ENCODE peak calls at places on chromosomes 13 and 19, in nine cellular contexts. One of them, this sample, is unnamed.

GRCh38 chr19:42286349-42287016 is 15.4 kb upstream of the PRR19 start:
- DNase-seq in H9: peak
- DNase-seq in HEK293T: no peak
- DNase-seq in stromal cell of bone marrow: no peak
- DNase-seq in T-helper 2 cell: no peak
- DNase-seq in activated gamma-delta T cell treated with anti-CD3 and anti-CD28 coated beads, Interleukin-2, amount 50 U/mL, for 16 hours: no peak
- DNase-seq in stimulated activated CD4-positive, alpha-beta T cell treated with anti-CD3 and anti-CD28 coated beads, Interleukin-2, amount 100 ng/mL, for 24 hours: no peak
- DNase-seq in germinal center: no peak
- DNase-seq in hepatic stellate cell: peak
- DNase-seq in this sample: no peak

GRCh38 chr13:54232700-54233099 is 1204.1 kb downstream of the OLFM4 start:
- DNase-seq in germinal center: no peak
- DNase-seq in stimulated activated CD4-positive, alpha-beta T cell treated with anti-CD3 and anti-CD28 coated beads, Interleukin-2, amount 100 ng/mL, for 24 hours: no peak
- DNase-seq in H9: no peak
- DNase-seq in hepatic stellate cell: no peak
- DNase-seq in T-helper 2 cell: no peak
- DNase-seq in HEK293T: peak
- DNase-seq in activated gamma-delta T cell treated with anti-CD3 and anti-CD28 coated beads, Interleukin-2, amount 50 U/mL, for 16 hours: no peak
- DNase-seq in stromal cell of bone marrow: no peak
- DNase-seq in this sample: no peak

GRCh38 chr13:27667946-27668345 is 46.3 kb downstream of the POLR1D start:
- DNase-seq in germinal center: no peak
- DNase-seq in stromal cell of bone marrow: no peak
- DNase-seq in activated gamma-delta T cell treated with anti-CD3 and anti-CD28 coated beads, Interleukin-2, amount 50 U/mL, for 16 hours: no peak
- DNase-seq in T-helper 2 cell: no peak
- DNase-seq in stimulated activated CD4-positive, alpha-beta T cell treated with anti-CD3 and anti-CD28 coated beads, Interleukin-2, amount 100 ng/mL, for 24 hours: no peak
- DNase-seq in hepatic stellate cell: peak
- DNase-seq in H9: no peak
- DNase-seq in HEK293T: no peak
- DNase-seq in this sample: no peak

GRCh38 chr13:100176781-100177389 is 88.0 kb downstream of the PCCA start:
- DNase-seq in activated gamma-delta T cell treated with anti-CD3 and anti-CD28 coated beads, Interleukin-2, amount 50 U/mL, for 16 hours: no peak
- DNase-seq in hepatic stellate cell: no peak
- DNase-seq in germinal center: no peak
- DNase-seq in stromal cell of bone marrow: peak
- DNase-seq in stimulated activated CD4-positive, alpha-beta T cell treated with anti-CD3 and anti-CD28 coated beads, Interleukin-2, amount 100 ng/mL, for 24 hours: no peak
- DNase-seq in T-helper 2 cell: no peak
- DNase-seq in HEK293T: peak
- DNase-seq in H9: no peak
- DNase-seq in this sample: no peak

GRCh38 chr19:33394006-33394722 is 20.7 kb downstream of the CEBPG start:
- DNase-seq in H9: no peak
- DNase-seq in stimulated activated CD4-positive, alpha-beta T cell treated with anti-CD3 and anti-CD28 coated beads, Interleukin-2, amount 100 ng/mL, for 24 hours: no peak
- DNase-seq in stromal cell of bone marrow: peak
- DNase-seq in HEK293T: no peak
- DNase-seq in activated gamma-delta T cell treated with anti-CD3 and anti-CD28 coated beads, Interleukin-2, amount 50 U/mL, for 16 hours: no peak
- DNase-seq in hepatic stellate cell: peak
- DNase-seq in T-helper 2 cell: no peak
- DNase-seq in germinal center: no peak
- DNase-seq in this sample: no peak

GRCh38 chr13:43269037-43269476 is 245.7 kb downstream of the DNAJC15 start:
- DNase-seq in stromal cell of bone marrow: peak
- DNase-seq in activated gamma-delta T cell treated with anti-CD3 and anti-CD28 coated beads, Interleukin-2, amount 50 U/mL, for 16 hours: no peak
- DNase-seq in H9: no peak
- DNase-seq in stimulated activated CD4-positive, alpha-beta T cell treated with anti-CD3 and anti-CD28 coated beads, Interleukin-2, amount 100 ng/mL, for 24 hours: no peak
- DNase-seq in T-helper 2 cell: no peak
- DNase-seq in germinal center: no peak
- DNase-seq in hepatic stellate cell: peak
- DNase-seq in HEK293T: no peak
- DNase-seq in this sample: no peak

GRCh38 chr19:36604656-36605100 is 435 bp upstream of the ZNF382 start:
- DNase-seq in stromal cell of bone marrow: no peak
- DNase-seq in stimulated activated CD4-positive, alpha-beta T cell treated with anti-CD3 and anti-CD28 coated beads, Interleukin-2, amount 100 ng/mL, for 24 hours: peak
- DNase-seq in HEK293T: peak
- DNase-seq in activated gamma-delta T cell treated with anti-CD3 and anti-CD28 coated beads, Interleukin-2, amount 50 U/mL, for 16 hours: peak
- DNase-seq in hepatic stellate cell: peak
- DNase-seq in germinal center: peak
- DNase-seq in H9: peak
- DNase-seq in T-helper 2 cell: peak
- DNase-seq in this sample: peak

GRCh38 chr13:80337706-80338105 is 3.2 kb downstream of the SPRY2 start:
- DNase-seq in H9: no peak
- DNase-seq in stromal cell of bone marrow: no peak
- DNase-seq in activated gamma-delta T cell treated with anti-CD3 and anti-CD28 coated beads, Interleukin-2, amount 50 U/mL, for 16 hours: no peak
- DNase-seq in T-helper 2 cell: no peak
- DNase-seq in stimulated activated CD4-positive, alpha-beta T cell treated with anti-CD3 and anti-CD28 coated beads, Interleukin-2, amount 100 ng/mL, for 24 hours: no peak
- DNase-seq in hepatic stellate cell: no peak
- DNase-seq in HEK293T: no peak
- DNase-seq in germinal center: no peak
- DNase-seq in this sample: no peak

GRCh38 chr19:4639531-4640246 is 373 bp downstream of the TNFAIP8L1 start:
- DNase-seq in activated gamma-delta T cell treated with anti-CD3 and anti-CD28 coated beads, Interleukin-2, amount 50 U/mL, for 16 hours: no peak
- DNase-seq in H9: no peak
- DNase-seq in HEK293T: no peak
- DNase-seq in stromal cell of bone marrow: no peak
- DNase-seq in T-helper 2 cell: no peak
- DNase-seq in stimulated activated CD4-positive, alpha-beta T cell treated with anti-CD3 and anti-CD28 coated beads, Interleukin-2, amount 100 ng/mL, for 24 hours: no peak
- DNase-seq in germinal center: peak
- DNase-seq in hepatic stellate cell: no peak
- DNase-seq in this sample: no peak

GRCh38 chr13:110238795-110239194 is 68.2 kb downstream of the COL4A1 start:
- DNase-seq in stimulated activated CD4-positive, alpha-beta T cell treated with anti-CD3 and anti-CD28 coated beads, Interleukin-2, amount 100 ng/mL, for 24 hours: no peak
- DNase-seq in activated gamma-delta T cell treated with anti-CD3 and anti-CD28 coated beads, Interleukin-2, amount 50 U/mL, for 16 hours: no peak
- DNase-seq in germinal center: no peak
- DNase-seq in H9: no peak
- DNase-seq in stromal cell of bone marrow: no peak
- DNase-seq in T-helper 2 cell: no peak
- DNase-seq in hepatic stellate cell: no peak
- DNase-seq in HEK293T: no peak
- DNase-seq in this sample: no peak

GRCh38 chr13:35475960-35476943 is at the start of gene MAB21L1:
- DNase-seq in T-helper 2 cell: no peak
- DNase-seq in hepatic stellate cell: no peak
- DNase-seq in germinal center: peak
- DNase-seq in H9: no peak
- DNase-seq in stimulated activated CD4-positive, alpha-beta T cell treated with anti-CD3 and anti-CD28 coated beads, Interleukin-2, amount 100 ng/mL, for 24 hours: peak
- DNase-seq in HEK293T: peak
- DNase-seq in stromal cell of bone marrow: no peak
- DNase-seq in activated gamma-delta T cell treated with anti-CD3 and anti-CD28 coated beads, Interleukin-2, amount 50 U/mL, for 16 hours: no peak
- DNase-seq in this sample: no peak

GRCh38 chr13:93882086-93882651 is 597.3 kb downstream of the DCT start:
- DNase-seq in hepatic stellate cell: no peak
- DNase-seq in activated gamma-delta T cell treated with anti-CD3 and anti-CD28 coated beads, Interleukin-2, amount 50 U/mL, for 16 hours: no peak
- DNase-seq in stromal cell of bone marrow: no peak
- DNase-seq in germinal center: no peak
- DNase-seq in H9: no peak
- DNase-seq in T-helper 2 cell: no peak
- DNase-seq in stimulated activated CD4-positive, alpha-beta T cell treated with anti-CD3 and anti-CD28 coated beads, Interleukin-2, amount 100 ng/mL, for 24 hours: no peak
- DNase-seq in HEK293T: no peak
- DNase-seq in this sample: no peak

GRCh38 chr19:57302727-57303401 is 17.4 kb upstream of the ZNF543 start:
- DNase-seq in activated gamma-delta T cell treated with anti-CD3 and anti-CD28 coated beads, Interleukin-2, amount 50 U/mL, for 16 hours: no peak
- DNase-seq in T-helper 2 cell: no peak
- DNase-seq in HEK293T: no peak
- DNase-seq in stromal cell of bone marrow: no peak
- DNase-seq in hepatic stellate cell: no peak
- DNase-seq in germinal center: no peak
- DNase-seq in stimulated activated CD4-positive, alpha-beta T cell treated with anti-CD3 and anti-CD28 coated beads, Interleukin-2, amount 100 ng/mL, for 24 hours: no peak
- DNase-seq in H9: no peak
- DNase-seq in this sample: no peak

GRCh38 chr19:12985049-12985776 is 10.1 kb upstream of the NFIX start:
- DNase-seq in stimulated activated CD4-positive, alpha-beta T cell treated with anti-CD3 and anti-CD28 coated beads, Interleukin-2, amount 100 ng/mL, for 24 hours: no peak
- DNase-seq in H9: peak
- DNase-seq in HEK293T: no peak
- DNase-seq in activated gamma-delta T cell treated with anti-CD3 and anti-CD28 coated beads, Interleukin-2, amount 50 U/mL, for 16 hours: no peak
- DNase-seq in stromal cell of bone marrow: no peak
- DNase-seq in T-helper 2 cell: no peak
- DNase-seq in hepatic stellate cell: peak
- DNase-seq in germinal center: no peak
- DNase-seq in this sample: peak

GRCh38 chr13:66305960-66306617 is 924.0 kb downstream of the PCDH9 start:
- DNase-seq in germinal center: no peak
- DNase-seq in stromal cell of bone marrow: no peak
- DNase-seq in T-helper 2 cell: no peak
- DNase-seq in hepatic stellate cell: no peak
- DNase-seq in stimulated activated CD4-positive, alpha-beta T cell treated with anti-CD3 and anti-CD28 coated beads, Interleukin-2, amount 100 ng/mL, for 24 hours: no peak
- DNase-seq in activated gamma-delta T cell treated with anti-CD3 and anti-CD28 coated beads, Interleukin-2, amount 50 U/mL, for 16 hours: no peak
- DNase-seq in HEK293T: no peak
- DNase-seq in H9: no peak
- DNase-seq in this sample: no peak

GRCh38 chr19:28615966-28616365 is 597.0 kb downstream of the UQCRFS1 start:
- DNase-seq in T-helper 2 cell: no peak
- DNase-seq in stromal cell of bone marrow: no peak
- DNase-seq in stimulated activated CD4-positive, alpha-beta T cell treated with anti-CD3 and anti-CD28 coated beads, Interleukin-2, amount 100 ng/mL, for 24 hours: no peak
- DNase-seq in activated gamma-delta T cell treated with anti-CD3 and anti-CD28 coated beads, Interleukin-2, amount 50 U/mL, for 16 hours: no peak
- DNase-seq in hepatic stellate cell: no peak
- DNase-seq in HEK293T: no peak
- DNase-seq in germinal center: no peak
- DNase-seq in H9: no peak
- DNase-seq in this sample: no peak